ENCODE peak calls at places on chromosomes 12 and 14, in seven cellular contexts. C, P, B, F, M, A and H are unnamed samples.

GRCh38 chr14:105068818-105069217 is 3.6 kb upstream of the GPR132 start:
- DNase-seq in C (no peak), P (no peak), B (no peak), F (no peak), M (no peak), A (no peak), H (no peak)

GRCh38 chr12:107511292-107511691 is 174.3 kb upstream of the PWP1 start:
- DNase-seq in C (no peak), P (no peak), B (no peak), F (no peak), M (no peak), A (no peak), H (no peak)

GRCh38 chr12:3416159-3416558 is 74.8 kb upstream of the PRMT8 start:
- DNase-seq in C (no peak), P (no peak), B (no peak), F (no peak), M (no peak), A (no peak), H (no peak)

GRCh38 chr12:5318874-5319273 is 113.0 kb upstream of the NTF3 start:
- DNase-seq in C (peak), P (no peak), B (no peak), F (no peak), M (no peak), A (no peak), H (no peak)

GRCh38 chr14:20440465-20440864 is 4.5 kb upstream of the KLHL33 start:
- DNase-seq in C (no peak), P (no peak), B (no peak), F (no peak), M (no peak), A (no peak), H (no peak)

GRCh38 chr12:52925717-52926595 is 21.1 kb upstream of the KRT8 start:
- DNase-seq in C (peak), P (peak), B (no peak), F (no peak), M (no peak), A (no peak), H (no peak)

GRCh38 chr12:130715150-130715995 is 726 bp downstream of the RIMBP2 start:
- DNase-seq in C (no peak), P (no peak), B (no peak), F (no peak), M (no peak), A (no peak), H (no peak)

GRCh38 chr14:22561661-22562579 is 27.1 kb downstream of the DAD1 start:
- DNase-seq in C (peak), P (peak), B (peak), F (peak), M (no peak), A (no peak), H (no peak)

GRCh38 chr14:91228112-91229004 is 16.1 kb downstream of the GPR68 start:
- DNase-seq in C (no peak), P (no peak), B (peak), F (peak), M (no peak), A (no peak), H (no peak)

GRCh38 chr14:35556548-35556947 is 22.6 kb downstream of the INSM2 start:
- DNase-seq in C (no peak), P (no peak), B (no peak), F (no peak), M (no peak), A (no peak), H (no peak)

GRCh38 chr12:82896979-82897378 is 210.3 kb downstream of the TMTC2 start:
- DNase-seq in C (peak), P (peak), B (no peak), F (no peak), M (no peak), A (no peak), H (no peak)

GRCh38 chr12:53217049-53217929 is 10.2 kb upstream of the ITGB7 start:
- DNase-seq in C (peak), P (no peak), B (peak), F (no peak), M (no peak), A (no peak), H (no peak)

GRCh38 chr12:75642226-75642625 is 130.8 kb upstream of the KRR1 start:
- DNase-seq in C (no peak), P (no peak), B (no peak), F (no peak), M (no peak), A (no peak), H (no peak)

GRCh38 chr12:55847603-55848329 is 5.0 kb upstream of the MMP19 start:
- DNase-seq in C (peak), P (no peak), B (no peak), F (no peak), M (no peak), A (no peak), H (no peak)

GRCh38 chr14:91303091-91303923 is 58.8 kb upstream of the GPR68 start:
- DNase-seq in C (no peak), P (peak), B (no peak), F (peak), M (no peak), A (no peak), H (peak)

GRCh38 chr14:101119830-101120571 is 216.5 kb upstream of the RTL1 start:
- DNase-seq in C (no peak), P (no peak), B (no peak), F (no peak), M (no peak), A (no peak), H (no peak)

GRCh38 chr12:84911331-84912190 is 1.0 kb downstream of the SLC6A15 start:
- DNase-seq in C (peak), P (peak), B (no peak), F (no peak), M (peak), A (peak), H (peak)

GRCh38 chr14:73227812-73228781 is 9.2 kb upstream of the PAPLN start:
- DNase-seq in C (peak), P (no peak), B (no peak), F (no peak), M (no peak), A (no peak), H (no peak)